ENCODE peak calls at places on chromosomes 3 and 15, in five cellular contexts. One of them, this sample, is unnamed.

GRCh38 chr15:65980824-65981456 is 111.6 kb downstream of the RAB11A start:
- DNase-seq in psoas muscle: peak
- DNase-seq in astrocyte of the spinal cord: peak
- DNase-seq in mammary epithelial cell: peak
- DNase-seq in osteoblast: peak
- DNase-seq in this sample: peak

GRCh38 chr15:89457086-89457485 is 39.3 kb downstream of the RHCG start:
- DNase-seq in mammary epithelial cell: peak
- DNase-seq in psoas muscle: no peak
- DNase-seq in osteoblast: peak
- DNase-seq in astrocyte of the spinal cord: peak
- DNase-seq in this sample: no peak

GRCh38 chr3:63878394-63879089 is 14.9 kb downstream of the ATXN7 start:
- DNase-seq in psoas muscle: no peak
- DNase-seq in osteoblast: no peak
- DNase-seq in mammary epithelial cell: no peak
- DNase-seq in astrocyte of the spinal cord: no peak
- DNase-seq in this sample: no peak

GRCh38 chr3:28989646-28990089 is 291.2 kb upstream of the RBMS3 start:
- DNase-seq in osteoblast: no peak
- DNase-seq in psoas muscle: no peak
- DNase-seq in astrocyte of the spinal cord: peak
- DNase-seq in mammary epithelial cell: no peak
- DNase-seq in this sample: no peak

GRCh38 chr3:8371085-8371551 is 130.5 kb upstream of the LMCD1 start:
- DNase-seq in osteoblast: peak
- DNase-seq in astrocyte of the spinal cord: peak
- DNase-seq in mammary epithelial cell: peak
- DNase-seq in psoas muscle: no peak
- DNase-seq in this sample: no peak

GRCh38 chr3:141795719-141796435 is 32.7 kb downstream of the GRK7 start:
- DNase-seq in osteoblast: no peak
- DNase-seq in astrocyte of the spinal cord: peak
- DNase-seq in mammary epithelial cell: no peak
- DNase-seq in psoas muscle: peak
- DNase-seq in this sample: no peak

GRCh38 chr3:138817685-138818084 is 17.0 kb downstream of the PIK3CB start:
- DNase-seq in psoas muscle: no peak
- DNase-seq in osteoblast: no peak
- DNase-seq in astrocyte of the spinal cord: no peak
- DNase-seq in mammary epithelial cell: no peak
- DNase-seq in this sample: no peak

GRCh38 chr3:172685331-172686214 is 25.3 kb downstream of the NCEH1 start:
- DNase-seq in osteoblast: peak
- DNase-seq in psoas muscle: no peak
- DNase-seq in mammary epithelial cell: peak
- DNase-seq in astrocyte of the spinal cord: peak
- DNase-seq in this sample: no peak

GRCh38 chr15:69648775-69649735 is 196.4 kb downstream of the RPLP1 start:
- DNase-seq in astrocyte of the spinal cord: no peak
- DNase-seq in osteoblast: no peak
- DNase-seq in mammary epithelial cell: peak
- DNase-seq in psoas muscle: no peak
- DNase-seq in this sample: no peak

GRCh38 chr3:48406443-48407431 is 23.1 kb downstream of the PLXNB1 start:
- DNase-seq in astrocyte of the spinal cord: no peak
- DNase-seq in osteoblast: peak
- DNase-seq in mammary epithelial cell: no peak
- DNase-seq in psoas muscle: no peak
- DNase-seq in this sample: no peak

GRCh38 chr3:165837058-165837525 is at the start of gene BCHE:
- DNase-seq in mammary epithelial cell: no peak
- DNase-seq in psoas muscle: peak
- DNase-seq in osteoblast: no peak
- DNase-seq in astrocyte of the spinal cord: peak
- DNase-seq in this sample: peak

GRCh38 chr3:21042184-21042583 is 708.8 kb downstream of the ZNF385D start:
- DNase-seq in osteoblast: no peak
- DNase-seq in psoas muscle: no peak
- DNase-seq in astrocyte of the spinal cord: no peak
- DNase-seq in mammary epithelial cell: no peak
- DNase-seq in this sample: no peak

GRCh38 chr15:63469984-63470383 is 34.4 kb upstream of the USP3 start:
- DNase-seq in psoas muscle: no peak
- DNase-seq in osteoblast: no peak
- DNase-seq in mammary epithelial cell: no peak
- DNase-seq in astrocyte of the spinal cord: no peak
- DNase-seq in this sample: no peak

GRCh38 chr15:40038654-40039543 is at the start of gene SRP14:
- DNase-seq in psoas muscle: peak
- DNase-seq in mammary epithelial cell: peak
- DNase-seq in osteoblast: peak
- DNase-seq in astrocyte of the spinal cord: peak
- DNase-seq in this sample: peak
- TF ChIP-seq CTCF in psoas muscle: no peak
- TF ChIP-seq CTCF in mammary epithelial cell: no peak
- TF ChIP-seq CTCF in osteoblast: no peak
- TF ChIP-seq CTCF in astrocyte of the spinal cord: no peak
- TF ChIP-seq CTCF in this sample: no peak

DNA sequence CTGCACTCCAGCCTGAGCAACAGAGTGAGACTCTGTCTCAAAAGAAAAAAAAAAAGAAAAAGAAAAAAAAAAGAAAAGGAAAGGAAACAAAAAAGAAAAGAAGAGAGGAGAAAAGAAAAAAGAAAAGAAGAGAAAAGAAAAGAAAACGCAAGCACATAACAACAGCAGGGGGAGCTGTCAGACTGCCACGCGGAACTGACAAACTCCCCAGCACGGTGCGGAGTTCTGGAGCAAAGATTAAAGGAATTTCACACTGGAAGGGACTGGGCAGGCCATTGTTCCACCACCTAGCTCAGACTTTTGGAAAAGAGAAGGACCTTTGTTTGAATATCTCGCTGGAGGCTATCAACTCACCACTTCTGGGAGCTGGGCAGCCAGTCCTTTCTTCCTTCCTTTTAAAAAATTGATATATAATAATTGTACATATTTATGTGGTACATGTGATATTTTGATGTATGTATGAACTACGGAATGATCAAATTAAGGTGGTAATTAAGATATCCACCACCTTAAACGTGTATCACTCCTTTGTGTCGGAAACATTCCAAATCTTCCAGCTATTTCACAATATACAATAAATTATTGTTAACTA is 40.5 kb downstream of the DPPA2 start:
- DNase-seq in psoas muscle: no peak
- DNase-seq in astrocyte of the spinal cord: peak
- DNase-seq in osteoblast: no peak
- DNase-seq in mammary epithelial cell: peak
- DNase-seq in this sample: peak
- TF ChIP-seq CTCF in psoas muscle: peak
- TF ChIP-seq CTCF in astrocyte of the spinal cord: peak
- TF ChIP-seq CTCF in osteoblast: peak
- TF ChIP-seq CTCF in mammary epithelial cell: peak
- TF ChIP-seq CTCF in this sample: peak

GRCh38 chr15:99503411-99503810 is 62.4 kb upstream of the MEF2A start:
- DNase-seq in mammary epithelial cell: no peak
- DNase-seq in osteoblast: no peak
- DNase-seq in astrocyte of the spinal cord: no peak
- DNase-seq in psoas muscle: no peak
- DNase-seq in this sample: no peak

GRCh38 chr15:99506399-99506798 is 59.4 kb upstream of the MEF2A start:
- DNase-seq in psoas muscle: no peak
- DNase-seq in osteoblast: no peak
- DNase-seq in mammary epithelial cell: no peak
- DNase-seq in astrocyte of the spinal cord: no peak
- DNase-seq in this sample: no peak

GRCh38 chr15:99504071-99504822 is 61.5 kb upstream of the MEF2A start:
- DNase-seq in osteoblast: no peak
- DNase-seq in astrocyte of the spinal cord: no peak
- DNase-seq in mammary epithelial cell: no peak
- DNase-seq in psoas muscle: no peak
- DNase-seq in this sample: no peak

GRCh38 chr15:99507016-99507731 is 58.6 kb upstream of the MEF2A start:
- DNase-seq in osteoblast: no peak
- DNase-seq in mammary epithelial cell: no peak
- DNase-seq in psoas muscle: no peak
- DNase-seq in astrocyte of the spinal cord: peak
- DNase-seq in this sample: no peak

DNA sequence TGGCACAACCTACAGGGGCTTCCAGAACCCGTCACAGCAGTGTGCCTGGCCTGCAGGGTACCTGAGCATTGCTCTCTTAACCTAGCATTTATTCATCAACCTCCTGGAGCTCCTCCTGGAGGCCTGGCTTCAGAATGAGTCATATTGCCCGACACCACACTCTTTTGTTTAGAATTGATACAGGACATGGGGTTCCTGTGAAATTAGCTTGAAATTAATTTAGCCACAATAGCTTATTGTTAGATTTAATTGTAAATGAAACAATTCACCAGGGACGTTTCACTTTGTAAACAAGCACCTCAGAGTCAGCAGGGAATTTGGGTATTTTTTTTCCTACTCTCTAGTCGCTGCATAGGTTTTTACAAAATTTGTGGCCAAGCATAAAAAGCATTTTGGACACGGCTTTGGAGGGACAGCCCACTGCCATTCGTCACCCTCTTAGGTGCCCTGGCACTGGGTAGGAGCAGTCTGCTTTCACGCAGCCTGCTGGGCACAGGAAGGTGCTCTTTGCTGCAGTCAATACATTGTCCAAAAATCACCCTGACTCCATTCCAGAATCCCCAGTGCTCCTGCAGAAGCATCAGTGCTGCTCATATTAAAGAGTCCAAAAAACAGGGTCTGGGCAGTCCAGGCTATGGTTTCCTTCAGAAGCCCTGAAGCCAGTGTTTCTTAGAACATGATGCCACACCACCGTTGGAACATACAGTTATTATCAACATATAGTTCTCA is 60.8 kb upstream of the MEF2A start:
- DNase-seq in osteoblast: no peak
- DNase-seq in astrocyte of the spinal cord: peak
- DNase-seq in psoas muscle: no peak
- DNase-seq in mammary epithelial cell: peak
- DNase-seq in this sample: no peak
- TF ChIP-seq CTCF in osteoblast: no peak
- TF ChIP-seq CTCF in astrocyte of the spinal cord: peak
- TF ChIP-seq CTCF in psoas muscle: no peak
- TF ChIP-seq CTCF in mammary epithelial cell: no peak
- TF ChIP-seq CTCF in this sample: no peak

GRCh38 chr15:27681038-27681437 is 418.1 kb downstream of the OCA2 start:
- DNase-seq in mammary epithelial cell: no peak
- DNase-seq in osteoblast: no peak
- DNase-seq in astrocyte of the spinal cord: no peak
- DNase-seq in psoas muscle: no peak
- DNase-seq in this sample: no peak

GRCh38 chr15:27677951-27678350 is 421.2 kb downstream of the OCA2 start:
- DNase-seq in astrocyte of the spinal cord: no peak
- DNase-seq in mammary epithelial cell: no peak
- DNase-seq in osteoblast: no peak
- DNase-seq in psoas muscle: no peak
- DNase-seq in this sample: no peak

GRCh38 chr15:27676647-27677046 is 422.5 kb downstream of the OCA2 start:
- DNase-seq in mammary epithelial cell: no peak
- DNase-seq in psoas muscle: no peak
- DNase-seq in astrocyte of the spinal cord: no peak
- DNase-seq in osteoblast: no peak
- DNase-seq in this sample: no peak

GRCh38 chr15:27679203-27679602 is 419.9 kb downstream of the OCA2 start:
- DNase-seq in mammary epithelial cell: no peak
- DNase-seq in astrocyte of the spinal cord: no peak
- DNase-seq in psoas muscle: no peak
- DNase-seq in osteoblast: no peak
- DNase-seq in this sample: no peak

DNA sequence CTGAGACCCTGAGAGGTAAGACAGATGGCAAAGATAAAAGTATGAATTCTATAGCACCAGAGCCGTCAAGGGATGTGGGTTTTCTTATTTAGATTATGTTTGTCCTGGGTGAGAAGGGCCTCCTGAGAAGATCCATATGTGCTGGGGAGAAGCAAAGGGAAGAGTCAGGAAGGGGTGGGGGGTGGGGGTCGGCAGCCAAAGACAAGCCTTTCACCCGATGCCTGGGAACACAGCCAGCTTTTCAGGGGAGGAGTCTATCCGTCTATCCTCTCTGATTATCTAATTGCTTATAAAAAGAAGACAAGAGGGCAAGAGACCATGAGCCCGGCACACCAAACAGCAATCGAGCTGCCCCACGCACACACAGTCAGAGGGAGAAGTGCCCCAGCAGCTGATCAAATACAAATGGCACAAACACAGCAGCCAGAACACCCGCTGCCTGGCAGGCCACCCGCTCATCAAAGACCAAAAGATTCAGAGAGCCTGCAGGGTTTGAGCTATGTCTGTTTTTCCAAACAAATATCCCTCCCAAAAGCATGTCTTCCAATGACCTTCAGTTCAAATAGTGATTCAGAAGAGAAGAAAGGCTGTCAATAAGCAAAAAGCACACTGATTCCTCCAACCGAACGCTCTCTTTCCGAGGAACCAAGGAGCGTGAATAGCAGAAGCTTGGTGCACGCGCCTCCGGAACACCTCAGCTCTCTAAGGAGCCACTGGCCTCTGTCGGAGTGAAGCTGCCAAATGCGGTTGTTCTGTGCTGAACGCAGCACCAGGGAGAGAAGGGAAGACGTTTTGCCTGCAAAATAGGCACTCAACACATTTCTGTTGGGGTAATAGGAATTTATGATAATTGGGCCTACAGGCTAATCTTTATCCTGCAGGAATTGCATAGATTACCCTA is 419.2 kb downstream of the OCA2 start:
- DNase-seq in psoas muscle: no peak
- DNase-seq in mammary epithelial cell: no peak
- DNase-seq in osteoblast: no peak
- DNase-seq in astrocyte of the spinal cord: peak
- DNase-seq in this sample: no peak
- TF ChIP-seq CTCF in psoas muscle: no peak
- TF ChIP-seq CTCF in mammary epithelial cell: no peak
- TF ChIP-seq CTCF in osteoblast: no peak
- TF ChIP-seq CTCF in astrocyte of the spinal cord: peak
- TF ChIP-seq CTCF in this sample: no peak

DNA sequence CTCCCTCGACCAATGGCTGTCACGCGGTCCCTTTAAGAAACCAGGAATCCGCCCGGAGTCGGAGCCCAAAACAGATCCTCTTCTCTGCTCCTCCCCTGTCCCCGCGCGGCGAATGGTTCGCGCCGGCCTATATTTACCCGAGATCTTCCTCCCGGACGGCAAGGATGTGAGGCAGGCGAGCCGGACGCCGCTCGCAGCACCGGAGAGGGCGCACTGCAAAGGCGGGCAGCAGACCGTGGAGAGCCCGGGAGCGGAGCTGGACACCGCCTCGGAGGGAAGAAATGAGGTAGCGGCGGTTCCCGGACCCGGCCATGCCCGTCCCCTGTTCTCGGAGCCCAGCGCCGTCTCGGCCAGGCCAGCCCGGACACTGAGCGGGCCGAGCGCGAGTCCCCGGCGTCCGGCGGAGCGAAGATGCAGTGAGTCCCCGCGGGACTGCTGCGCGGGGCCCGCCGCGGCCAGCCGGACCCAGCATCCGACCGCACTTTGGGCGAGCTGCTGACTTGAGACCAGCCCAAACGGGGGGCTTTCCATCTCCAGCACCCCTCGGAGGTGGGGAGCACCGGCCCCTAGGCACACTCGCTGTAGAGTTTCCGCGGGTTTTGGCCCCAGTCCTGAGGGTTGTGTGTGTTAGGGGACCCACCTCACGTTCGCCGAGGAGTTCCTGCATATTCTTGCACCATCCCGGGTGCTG is at the start of gene FAM43A:
- DNase-seq in psoas muscle: peak
- DNase-seq in mammary epithelial cell: peak
- DNase-seq in osteoblast: peak
- DNase-seq in astrocyte of the spinal cord: peak
- DNase-seq in this sample: peak
- TF ChIP-seq CTCF in psoas muscle: peak
- TF ChIP-seq CTCF in mammary epithelial cell: no peak
- TF ChIP-seq CTCF in osteoblast: peak
- TF ChIP-seq CTCF in astrocyte of the spinal cord: peak
- TF ChIP-seq CTCF in this sample: peak

This sample was measured in right lobe of liver.